ENCODE peak calls at places on chromosomes 3 and 15, in ten cellular contexts. One of them, this sample, is unnamed.

GRCh38 chr3:183279371-183279770 is 26.3 kb downstream of the B3GNT5 start:
- DNase-seq in ascending aorta: no peak
- DNase-seq in Peyer's patch: no peak
- DNase-seq in AG04450: no peak
- DNase-seq in A549: no peak
- DNase-seq in RWPE2: no peak
- DNase-seq in left ventricle myocardium inferior: no peak
- DNase-seq in IMR-90: no peak
- DNase-seq in sigmoid colon: no peak
- DNase-seq in astrocyte: no peak
- DNase-seq in this sample: no peak

GRCh38 chr3:37861540-37862051 is at the start of gene CTDSPL:
- DNase-seq in ascending aorta: no peak
- DNase-seq in Peyer's patch: no peak
- DNase-seq in AG04450: no peak
- DNase-seq in A549: peak
- DNase-seq in RWPE2: no peak
- DNase-seq in left ventricle myocardium inferior: peak
- DNase-seq in IMR-90: peak
- DNase-seq in sigmoid colon: peak
- DNase-seq in astrocyte: peak
- DNase-seq in this sample: peak

GRCh38 chr3:81352867-81353266 is 408.6 kb downstream of the GBE1 start:
- DNase-seq in ascending aorta: no peak
- DNase-seq in Peyer's patch: no peak
- DNase-seq in AG04450: no peak
- DNase-seq in A549: no peak
- DNase-seq in RWPE2: no peak
- DNase-seq in left ventricle myocardium inferior: no peak
- DNase-seq in IMR-90: peak
- DNase-seq in sigmoid colon: no peak
- DNase-seq in astrocyte: peak
- DNase-seq in this sample: no peak

GRCh38 chr15:53312707-53313106 is 446.8 kb downstream of the WDR72 start:
- DNase-seq in ascending aorta: no peak
- DNase-seq in Peyer's patch: no peak
- DNase-seq in AG04450: no peak
- DNase-seq in A549: no peak
- DNase-seq in RWPE2: no peak
- DNase-seq in left ventricle myocardium inferior: no peak
- DNase-seq in IMR-90: no peak
- DNase-seq in sigmoid colon: no peak
- DNase-seq in astrocyte: no peak
- DNase-seq in this sample: no peak

GRCh38 chr3:125374501-125374995 is 577 bp downstream of the ZNF148 start:
- DNase-seq in ascending aorta: no peak
- DNase-seq in Peyer's patch: peak
- DNase-seq in AG04450: no peak
- DNase-seq in A549: peak
- DNase-seq in RWPE2: no peak
- DNase-seq in left ventricle myocardium inferior: peak
- DNase-seq in IMR-90: peak
- DNase-seq in sigmoid colon: no peak
- DNase-seq in astrocyte: peak
- DNase-seq in this sample: no peak

GRCh38 chr3:148797822-148798221 is 29.8 kb upstream of the CPB1 start:
- DNase-seq in ascending aorta: no peak
- DNase-seq in Peyer's patch: no peak
- DNase-seq in AG04450: no peak
- DNase-seq in A549: no peak
- DNase-seq in RWPE2: no peak
- DNase-seq in left ventricle myocardium inferior: no peak
- DNase-seq in IMR-90: no peak
- DNase-seq in sigmoid colon: no peak
- DNase-seq in astrocyte: no peak
- DNase-seq in this sample: no peak

GRCh38 chr3:99760602-99761001 is 57.1 kb upstream of the CMSS1 start:
- DNase-seq in ascending aorta: no peak
- DNase-seq in Peyer's patch: no peak
- DNase-seq in AG04450: no peak
- DNase-seq in A549: no peak
- DNase-seq in RWPE2: no peak
- DNase-seq in left ventricle myocardium inferior: no peak
- DNase-seq in IMR-90: peak
- DNase-seq in sigmoid colon: no peak
- DNase-seq in astrocyte: peak
- DNase-seq in this sample: no peak

GRCh38 chr3:186596568-186597287 is 16.1 kb upstream of the AHSG start:
- DNase-seq in ascending aorta: no peak
- DNase-seq in Peyer's patch: no peak
- DNase-seq in AG04450: no peak
- DNase-seq in A549: no peak
- DNase-seq in RWPE2: no peak
- DNase-seq in left ventricle myocardium inferior: no peak
- DNase-seq in IMR-90: peak
- DNase-seq in sigmoid colon: no peak
- DNase-seq in astrocyte: peak
- DNase-seq in this sample: no peak

GRCh38 chr15:38225381-38225780 is 27.3 kb upstream of the SPRED1 start:
- DNase-seq in ascending aorta: no peak
- DNase-seq in Peyer's patch: no peak
- DNase-seq in AG04450: no peak
- DNase-seq in A549: no peak
- DNase-seq in RWPE2: no peak
- DNase-seq in left ventricle myocardium inferior: no peak
- DNase-seq in IMR-90: no peak
- DNase-seq in sigmoid colon: no peak
- DNase-seq in astrocyte: peak
- DNase-seq in this sample: no peak

GRCh38 chr3:71114610-71115009 is 468.9 kb downstream of the FOXP1 start:
- DNase-seq in ascending aorta: no peak
- DNase-seq in Peyer's patch: no peak
- DNase-seq in AG04450: no peak
- DNase-seq in A549: no peak
- DNase-seq in RWPE2: no peak
- DNase-seq in left ventricle myocardium inferior: no peak
- DNase-seq in IMR-90: no peak
- DNase-seq in sigmoid colon: no peak
- DNase-seq in astrocyte: no peak
- DNase-seq in this sample: no peak

GRCh38 chr15:76327191-76328105 is 9.1 kb upstream of the ISL2 start:
- DNase-seq in ascending aorta: no peak
- DNase-seq in Peyer's patch: no peak
- DNase-seq in AG04450: no peak
- DNase-seq in A549: no peak
- DNase-seq in RWPE2: no peak
- DNase-seq in left ventricle myocardium inferior: no peak
- DNase-seq in IMR-90: peak
- DNase-seq in sigmoid colon: no peak
- DNase-seq in astrocyte: peak
- DNase-seq in this sample: no peak

GRCh38 chr15:66963710-66964109 is 101.7 kb upstream of the SMAD3 start:
- DNase-seq in ascending aorta: no peak
- DNase-seq in Peyer's patch: no peak
- DNase-seq in AG04450: no peak
- DNase-seq in A549: no peak
- DNase-seq in RWPE2: no peak
- DNase-seq in left ventricle myocardium inferior: no peak
- DNase-seq in IMR-90: peak
- DNase-seq in sigmoid colon: no peak
- DNase-seq in astrocyte: no peak
- DNase-seq in this sample: peak

GRCh38 chr3:71546781-71547180 is 36.7 kb downstream of the FOXP1 start:
- DNase-seq in ascending aorta: no peak
- DNase-seq in Peyer's patch: no peak
- DNase-seq in AG04450: no peak
- DNase-seq in A549: no peak
- DNase-seq in RWPE2: no peak
- DNase-seq in left ventricle myocardium inferior: no peak
- DNase-seq in IMR-90: no peak
- DNase-seq in sigmoid colon: no peak
- DNase-seq in astrocyte: no peak
- DNase-seq in this sample: no peak

GRCh38 chr3:141307351-141308059 is 60.8 kb upstream of the ZBTB38 start:
- DNase-seq in ascending aorta: no peak
- DNase-seq in Peyer's patch: no peak
- DNase-seq in AG04450: no peak
- DNase-seq in A549: no peak
- DNase-seq in RWPE2: no peak
- DNase-seq in left ventricle myocardium inferior: no peak
- DNase-seq in IMR-90: no peak
- DNase-seq in sigmoid colon: no peak
- DNase-seq in astrocyte: no peak
- DNase-seq in this sample: no peak

GRCh38 chr15:70299931-70300858 is 202.5 kb upstream of the TLE3 start:
- DNase-seq in ascending aorta: no peak
- DNase-seq in Peyer's patch: peak
- DNase-seq in AG04450: no peak
- DNase-seq in A549: no peak
- DNase-seq in RWPE2: no peak
- DNase-seq in left ventricle myocardium inferior: no peak
- DNase-seq in IMR-90: no peak
- DNase-seq in sigmoid colon: no peak
- DNase-seq in astrocyte: no peak
- DNase-seq in this sample: no peak

GRCh38 chr3:166013073-166013679 is 176.0 kb upstream of the BCHE start:
- DNase-seq in ascending aorta: no peak
- DNase-seq in Peyer's patch: no peak
- DNase-seq in AG04450: peak
- DNase-seq in A549: peak
- DNase-seq in RWPE2: no peak
- DNase-seq in left ventricle myocardium inferior: no peak
- DNase-seq in IMR-90: peak
- DNase-seq in sigmoid colon: no peak
- DNase-seq in astrocyte: peak
- DNase-seq in this sample: no peak

DNA sequence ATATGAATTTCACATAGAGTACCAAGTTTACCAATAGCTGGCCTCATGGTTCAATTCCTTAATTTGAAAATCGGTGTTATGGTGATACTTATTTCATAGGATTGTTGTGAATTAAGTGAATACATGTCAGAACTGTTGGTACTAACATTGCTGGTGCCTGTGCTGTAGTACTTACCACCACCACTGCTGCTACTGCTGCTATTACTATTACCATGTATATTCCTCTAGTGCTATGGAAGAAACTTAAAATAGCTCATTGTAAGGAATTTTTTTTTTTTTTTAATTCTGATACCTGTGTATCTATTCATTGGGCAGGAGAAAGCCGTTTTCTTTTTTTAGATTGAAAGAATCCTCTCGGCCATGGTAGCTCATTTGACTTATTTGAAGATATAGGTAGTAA is 3.6 kb downstream of the FYTTD1 start:
- DNase-seq in ascending aorta: no peak
- DNase-seq in Peyer's patch: no peak
- DNase-seq in AG04450: no peak
- DNase-seq in A549: no peak
- DNase-seq in RWPE2: no peak
- DNase-seq in left ventricle myocardium inferior: no peak
- DNase-seq in IMR-90: no peak
- DNase-seq in sigmoid colon: no peak
- DNase-seq in astrocyte: no peak
- DNase-seq in this sample: no peak
- H3K4me3 ChIP-seq in ascending aorta: no peak
- H3K4me3 ChIP-seq in Peyer's patch: no peak
- H3K4me3 ChIP-seq in AG04450: no peak
- H3K4me3 ChIP-seq in A549: no peak
- H3K4me3 ChIP-seq in RWPE2: no peak
- H3K4me3 ChIP-seq in left ventricle myocardium inferior: no peak
- H3K4me3 ChIP-seq in IMR-90: no peak
- H3K4me3 ChIP-seq in sigmoid colon: no peak
- H3K4me3 ChIP-seq in astrocyte: no peak
- H3K4me3 ChIP-seq in this sample: no peak

GRCh38 chr3:169825316-169825715 is 12.6 kb upstream of the LRRC34 start:
- DNase-seq in ascending aorta: no peak
- DNase-seq in Peyer's patch: no peak
- DNase-seq in AG04450: no peak
- DNase-seq in A549: no peak
- DNase-seq in RWPE2: no peak
- DNase-seq in left ventricle myocardium inferior: no peak
- DNase-seq in IMR-90: no peak
- DNase-seq in sigmoid colon: no peak
- DNase-seq in astrocyte: no peak
- DNase-seq in this sample: no peak
- TF ChIP-seq CTCF in ascending aorta: no peak
- TF ChIP-seq CTCF in Peyer's patch: no peak
- TF ChIP-seq CTCF in AG04450: no peak
- TF ChIP-seq CTCF in A549: no peak
- TF ChIP-seq CTCF in RWPE2: no peak
- TF ChIP-seq CTCF in left ventricle myocardium inferior: no peak
- TF ChIP-seq CTCF in IMR-90: no peak
- TF ChIP-seq CTCF in sigmoid colon: no peak
- TF ChIP-seq CTCF in astrocyte: no peak
- TF ChIP-seq CTCF in this sample: no peak

GRCh38 chr15:73940061-73940981 is 14.1 kb downstream of the LOXL1 start:
- DNase-seq in ascending aorta: no peak
- DNase-seq in Peyer's patch: no peak
- DNase-seq in AG04450: no peak
- DNase-seq in A549: no peak
- DNase-seq in RWPE2: no peak
- DNase-seq in left ventricle myocardium inferior: no peak
- DNase-seq in IMR-90: no peak
- DNase-seq in sigmoid colon: peak
- DNase-seq in astrocyte: no peak
- DNase-seq in this sample: peak
- H3K27ac ChIP-seq in ascending aorta: peak
- H3K27ac ChIP-seq in Peyer's patch: peak
- H3K27ac ChIP-seq in AG04450: peak
- H3K27ac ChIP-seq in A549: no peak
- H3K27ac ChIP-seq in RWPE2: peak
- H3K27ac ChIP-seq in left ventricle myocardium inferior: peak
- H3K27ac ChIP-seq in IMR-90: peak
- H3K27ac ChIP-seq in sigmoid colon: no peak
- H3K27ac ChIP-seq in astrocyte: peak
- H3K27ac ChIP-seq in this sample: peak

DNA sequence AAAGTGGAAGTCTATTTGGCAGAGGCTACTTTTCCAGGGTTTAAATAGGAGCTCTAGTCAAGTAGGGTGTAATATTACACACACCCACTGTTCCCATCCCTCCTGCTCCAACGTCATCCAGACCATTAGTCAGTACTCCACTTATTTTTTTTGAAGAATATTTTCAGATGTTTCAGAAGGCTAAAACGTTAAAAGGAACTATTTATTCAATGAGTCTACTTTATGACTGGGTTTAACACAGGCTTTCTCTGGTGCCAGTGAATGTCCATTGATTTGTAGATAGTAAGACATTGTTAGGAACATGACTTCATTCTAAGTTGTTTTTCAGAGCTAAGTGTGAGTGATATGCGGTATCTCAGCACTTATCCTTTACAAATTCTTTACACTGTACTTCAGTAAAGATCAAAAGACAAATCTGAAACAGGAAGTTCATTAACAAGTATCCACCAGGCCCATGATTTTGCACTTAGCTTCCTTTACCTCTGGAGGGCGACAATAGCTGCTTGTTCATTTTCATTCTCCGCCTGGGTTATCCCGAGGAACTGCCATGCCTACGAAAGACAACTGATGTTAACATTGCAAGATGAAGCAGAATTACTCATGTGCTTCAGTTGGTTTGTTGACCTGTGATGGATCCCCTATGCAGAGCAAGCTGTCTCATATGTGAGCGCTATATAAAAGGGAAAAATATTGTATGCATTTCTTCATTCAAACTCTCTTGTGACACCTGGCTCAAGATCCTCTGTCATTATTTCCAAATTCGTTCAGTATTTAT is 158.7 kb downstream of the USP13 start:
- DNase-seq in ascending aorta: no peak
- DNase-seq in Peyer's patch: no peak
- DNase-seq in AG04450: peak
- DNase-seq in A549: peak
- DNase-seq in RWPE2: no peak
- DNase-seq in left ventricle myocardium inferior: no peak
- DNase-seq in IMR-90: peak
- DNase-seq in sigmoid colon: no peak
- DNase-seq in astrocyte: peak
- DNase-seq in this sample: no peak
- H3K4me3 ChIP-seq in ascending aorta: no peak
- H3K4me3 ChIP-seq in Peyer's patch: no peak
- H3K4me3 ChIP-seq in AG04450: peak
- H3K4me3 ChIP-seq in A549: no peak
- H3K4me3 ChIP-seq in RWPE2: no peak
- H3K4me3 ChIP-seq in left ventricle myocardium inferior: no peak
- H3K4me3 ChIP-seq in IMR-90: peak
- H3K4me3 ChIP-seq in sigmoid colon: no peak
- H3K4me3 ChIP-seq in astrocyte: no peak
- H3K4me3 ChIP-seq in this sample: no peak

This sample was measured in coronary artery.